ENCODE peak calls at places on chromosomes 4 and X, in nine cellular contexts. B, O, X, V, U, H, K, J and Z are unnamed samples.

GRCh38 chrX:139766545-139766983 is 58.6 kb upstream of the MCF2 start:
- DNase-seq in B (no peak), O (no peak), X (no peak), V (peak; percentile 11), U (no peak), H (no peak), K (no peak), J (no peak), Z (no peak)

GRCh38 chr4:128385683-128386304 is 98.2 kb upstream of the PGRMC2 start:
- DNase-seq in B (no peak), O (no peak), X (no peak), V (no peak), U (peak; percentile 33), H (no peak), K (no peak), J (no peak), Z (no peak)

GRCh38 chr4:122968227-122968812 is 45.9 kb upstream of the NUDT6 start:
- DNase-seq in B (no peak), O (no peak), X (no peak), V (no peak), U (no peak), H (no peak), K (no peak), J (no peak), Z (no peak)

GRCh38 chrX:72125331-72126047 is 6.2 kb downstream of the RTL5 start:
- DNase-seq in B (no peak), O (no peak), X (no peak), V (no peak), U (no peak), H (no peak), K (no peak), J (no peak), Z (no peak)

GRCh38 chrX:47807548-47807947 is 29.2 kb upstream of the ZNF81 start:
- DNase-seq in B (no peak), O (no peak), X (no peak), V (no peak), U (peak; percentile 89), H (no peak), K (no peak), J (no peak), Z (no peak)

GRCh38 chrX:52341493-52341892 is 27.3 kb upstream of the XAGE2 start:
- DNase-seq in B (no peak), O (no peak), X (no peak), V (no peak), U (no peak), H (no peak), K (no peak), J (no peak), Z (no peak)

GRCh38 chrX:114959729-114960128 is 57.7 kb downstream of the IL13RA2 start:
- DNase-seq in B (no peak), O (no peak), X (no peak), V (no peak), U (no peak), H (no peak), K (no peak), J (no peak), Z (no peak)

GRCh38 chr4:146072381-146072780 is 103.1 kb upstream of the LSM6 start:
- DNase-seq in B (no peak), O (no peak), X (no peak), V (no peak), U (no peak), H (no peak), K (no peak), J (no peak), Z (no peak)

GRCh38 chr4:74374561-74375327 is 9.8 kb downstream of the EREG start:
- DNase-seq in B (no peak), O (peak; percentile 90), X (no peak), V (peak; percentile 29), U (no peak), H (peak; percentile 53), K (peak; percentile 53), J (no peak), Z (no peak)

GRCh38 chr4:111761531-111761930 is 383.7 kb upstream of the FAM241A start:
- DNase-seq in B (no peak), O (no peak), X (no peak), V (no peak), U (no peak), H (no peak), K (no peak), J (no peak), Z (no peak)

GRCh38 chrX:141220342-141221008 is 21.8 kb downstream of the SPANXC start:
- DNase-seq in B (no peak), O (peak; percentile 38), X (no peak), V (no peak), U (no peak), H (no peak), K (no peak), J (no peak), Z (no peak)

GRCh38 chrX:332916-333610 is 14.5 kb upstream of the GTPBP6 start:
- DNase-seq in B (no peak), O (no peak), X (no peak), V (no peak), U (no peak), H (peak; percentile 55), K (no peak), J (no peak), Z (no peak)